ENCODE peak calls at places on chromosome 19, in five cellular contexts. E is NB4, H is heart left ventricle, I is A549, D is esophagus squamous epithelium. F is an unnamed sample.

GRCh38 chr19:29680447-29680846 is 15.2 kb downstream of the PLEKHF1 start:
- DNase-seq in D (peak; percentile 35), H (no peak), E (peak; percentile 85), I (no peak), F (peak; percentile 73)

GRCh38 chr19:15154002-15154612 is 46.7 kb downstream of the NOTCH3 start:
- DNase-seq in H (no peak), E (peak; percentile 68), D (no peak), I (peak; percentile 36), F (no peak)

GRCh38 chr19:10762656-10763055 is 44.8 kb downstream of the DNM2 start:
- DNase-seq in E (no peak), H (peak; percentile 48), I (no peak), D (no peak), F (no peak)

GRCh38 chr19:53982056-53982455 is 9.4 kb upstream of the CACNG6 start:
- DNase-seq in D (no peak), I (no peak), E (no peak), H (no peak), F (no peak)

GRCh38 chr19:48152552-48152951 is 17.6 kb downstream of the LIG1 start:
- DNase-seq in I (peak; percentile 81), D (no peak), E (peak; percentile 86), H (peak; percentile 46), F (peak; percentile 50)

GRCh38 chr19:3243851-3244700 is 19.6 kb downstream of the CELF5 start:
- DNase-seq in I (no peak), D (no peak), E (peak; percentile 63), H (peak; percentile 38), F (no peak)

GRCh38 chr19:8466018-8466417 is 21.2 kb downstream of the HNRNPM start:
- DNase-seq in E (no peak), H (no peak), I (no peak), D (no peak), F (no peak)

GRCh38 chr19:54668353-54668752 is 5.6 kb downstream of the LILRB4 start:
- DNase-seq in D (no peak), E (no peak), I (no peak), H (no peak), F (no peak)

GRCh38 chr19:49157445-49158224 is at the start of gene TRPM4:
- DNase-seq in E (peak; percentile 40), D (no peak), H (peak; percentile 97), I (peak; percentile 91), F (no peak)

GRCh38 chr19:55210120-55210493 is 806 bp upstream of the PTPRH start:
- DNase-seq in D (no peak), I (peak; percentile 91), H (no peak), E (no peak), F (no peak)

GRCh38 chr19:15200575-15201364 is at the start of gene NOTCH3:
- DNase-seq in E (no peak), D (no peak), I (no peak), H (no peak), F (no peak)

GRCh38 chr19:21092107-21092506 is 10.1 kb downstream of the ZNF714 start:
- DNase-seq in D (no peak), E (no peak), I (no peak), H (no peak), F (no peak)

GRCh38 chr19:19732579-19733501 is at the start of gene ZNF14:
- DNase-seq in D (peak; percentile 83), E (peak; percentile 95), I (peak; percentile 93), H (peak; percentile 96), F (peak; percentile 98)

GRCh38 chr19:57305056-57305455 is 15.2 kb upstream of the ZNF543 start:
- DNase-seq in D (no peak), E (no peak), H (no peak), I (no peak), F (no peak)

GRCh38 chr19:36093146-36093662 is 17.7 kb upstream of the OVOL3 start:
- DNase-seq in D (no peak), H (no peak), E (no peak), I (no peak), F (no peak)

GRCh38 chr19:55486971-55487883 is 1.0 kb upstream of the SSC5D start:
- DNase-seq in E (peak; percentile 23), D (no peak), I (peak; percentile 66), H (peak; percentile 82), F (no peak)

GRCh38 chr19:48284891-48285290 is 15.0 kb downstream of the ZNF114 start:
- DNase-seq in H (no peak), I (no peak), E (no peak), D (no peak), F (no peak)

GRCh38 chr19:30227661-30228112 is 144.5 kb upstream of the ZNF536 start:
- DNase-seq in I (peak; percentile 89), H (peak; percentile 73), D (no peak), E (peak; percentile 58), F (peak; percentile 77)

GRCh38 chr19:38265213-38265861 is 964 bp downstream of the SPINT2 start:
- DNase-seq in H (no peak), E (no peak), I (peak; percentile 86), D (no peak), F (no peak)
- TF ChIP-seq POLR2A in H (no peak), E (no peak), I (peak; percentile 28), D (no peak), F (no peak)

GRCh38 chr19:13956365-13956744 is 4.0 kb downstream of the DCAF15 start:
- DNase-seq in E (no peak), I (no peak), H (no peak), D (no peak), F (no peak)
- TF ChIP-seq POLR2A in E (no peak), I (no peak), H (no peak), D (no peak), F (no peak)

DNA sequence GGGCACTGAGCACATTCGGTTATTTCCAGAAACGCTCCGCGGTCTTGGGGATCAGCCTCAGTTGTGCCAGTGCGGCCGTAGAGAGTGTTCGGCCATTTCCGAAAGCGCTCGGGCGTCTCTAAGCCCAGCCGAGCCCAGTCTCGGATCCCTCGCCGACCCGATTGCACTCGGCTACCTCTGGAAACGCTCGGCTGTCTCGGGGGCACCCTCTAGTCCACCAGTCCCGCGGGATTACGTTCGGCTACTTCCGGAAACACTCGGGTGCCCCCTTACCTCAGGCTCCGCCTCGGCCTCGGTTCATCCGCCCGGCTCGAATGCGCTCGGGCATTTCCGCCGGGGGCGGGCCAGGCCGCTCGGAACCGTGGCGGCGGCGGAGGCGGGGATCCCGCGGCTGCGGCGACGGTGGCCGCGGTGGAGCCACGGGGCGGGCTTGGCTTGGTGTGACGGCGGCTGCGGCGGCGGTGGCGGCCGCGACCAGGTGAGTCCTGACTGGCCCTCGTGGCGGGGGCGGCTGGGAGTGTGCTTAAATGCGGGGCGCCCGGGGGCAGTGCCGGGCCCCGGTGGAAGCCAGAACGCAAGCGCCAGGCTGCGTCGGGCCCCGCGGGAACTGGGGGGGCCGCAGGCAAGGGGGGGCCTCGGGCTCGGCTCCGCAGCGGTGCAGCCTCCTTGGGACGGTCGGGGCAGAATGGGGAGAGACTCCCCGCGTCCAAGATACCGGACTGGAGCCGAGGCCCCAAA is at the start of gene PIK3R2:
- DNase-seq in E (peak; percentile 96), H (peak; percentile 100), I (peak; percentile 86), D (peak; percentile 90), F (peak; percentile 98)
- TF ChIP-seq POLR2A in E (no peak), H (no peak), I (peak; percentile 26), D (no peak), F (no peak)

GRCh38 chr19:2040647-2041435 is 10.2 kb downstream of the MKNK2 start:
- DNase-seq in D (no peak), H (peak; percentile 48), I (no peak), E (no peak), F (no peak)

GRCh38 chr19:2041436-2041685 is 9.7 kb downstream of the MKNK2 start:
- DNase-seq in D (no peak), H (no peak), E (no peak), I (no peak), F (no peak)

GRCh38 chr19:2043269-2043641 is 7.8 kb downstream of the MKNK2 start:
- DNase-seq in I (no peak), D (no peak), E (no peak), H (peak; percentile 43), F (no peak)

GRCh38 chr19:2042485-2043268 is 8.4 kb downstream of the MKNK2 start:
- DNase-seq in D (no peak), H (peak; percentile 53), I (no peak), E (no peak), F (no peak)

DNA sequence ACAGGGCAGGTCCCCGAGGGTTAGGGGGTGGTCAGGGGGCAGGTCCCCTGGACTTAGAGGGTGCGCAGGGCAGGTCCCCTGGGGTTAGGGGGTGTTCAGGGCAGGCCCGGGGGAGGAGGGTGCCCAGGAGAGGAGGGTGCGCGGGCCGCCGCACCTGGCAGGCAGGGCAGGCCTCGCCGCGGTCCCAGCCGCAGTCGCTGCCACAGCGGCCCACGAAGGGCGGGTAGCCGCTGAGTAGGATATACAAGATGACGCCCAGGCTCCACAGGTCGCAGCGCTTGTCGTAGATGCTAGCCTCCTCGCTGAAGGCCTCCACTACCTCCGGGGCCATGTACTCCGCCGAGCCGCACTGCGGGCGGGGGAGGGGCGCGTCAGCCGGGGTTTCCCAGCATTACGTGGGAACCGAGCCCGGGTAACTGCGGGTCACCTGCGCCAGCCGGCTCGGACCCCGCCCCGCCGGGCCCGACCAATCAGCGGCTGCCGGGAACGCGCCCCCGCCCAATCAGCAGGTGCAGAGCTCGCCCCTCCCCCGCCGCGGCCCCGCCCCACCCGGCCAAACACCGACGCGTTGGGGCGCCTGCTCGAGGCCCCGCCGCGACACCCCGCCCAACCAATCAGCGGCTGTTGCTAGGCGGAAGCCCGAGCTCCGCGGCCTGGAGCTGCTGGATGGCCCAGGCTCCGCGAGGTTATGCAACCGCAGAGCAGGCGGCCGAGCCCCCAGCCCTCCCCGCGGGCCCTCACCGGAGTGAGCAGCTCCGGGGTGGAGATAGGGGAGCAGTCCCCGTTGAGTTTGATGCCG is 9.2 kb downstream of the MKNK2 start:
- DNase-seq in H (peak; percentile 98), E (peak; percentile 86), I (peak; percentile 87), D (peak; percentile 89), F (peak; percentile 99)
- TF ChIP-seq POLR2A in H (no peak), E (no peak), I (no peak), D (no peak), F (peak; percentile 63)

GRCh38 chr19:51737924-51738323 is 13.8 kb downstream of the FPR1 start:
- DNase-seq in H (no peak), E (no peak), D (no peak), I (no peak), F (no peak)
- TF ChIP-seq POLR2A in H (no peak), E (no peak), D (no peak), I (no peak), F (no peak)

DNA sequence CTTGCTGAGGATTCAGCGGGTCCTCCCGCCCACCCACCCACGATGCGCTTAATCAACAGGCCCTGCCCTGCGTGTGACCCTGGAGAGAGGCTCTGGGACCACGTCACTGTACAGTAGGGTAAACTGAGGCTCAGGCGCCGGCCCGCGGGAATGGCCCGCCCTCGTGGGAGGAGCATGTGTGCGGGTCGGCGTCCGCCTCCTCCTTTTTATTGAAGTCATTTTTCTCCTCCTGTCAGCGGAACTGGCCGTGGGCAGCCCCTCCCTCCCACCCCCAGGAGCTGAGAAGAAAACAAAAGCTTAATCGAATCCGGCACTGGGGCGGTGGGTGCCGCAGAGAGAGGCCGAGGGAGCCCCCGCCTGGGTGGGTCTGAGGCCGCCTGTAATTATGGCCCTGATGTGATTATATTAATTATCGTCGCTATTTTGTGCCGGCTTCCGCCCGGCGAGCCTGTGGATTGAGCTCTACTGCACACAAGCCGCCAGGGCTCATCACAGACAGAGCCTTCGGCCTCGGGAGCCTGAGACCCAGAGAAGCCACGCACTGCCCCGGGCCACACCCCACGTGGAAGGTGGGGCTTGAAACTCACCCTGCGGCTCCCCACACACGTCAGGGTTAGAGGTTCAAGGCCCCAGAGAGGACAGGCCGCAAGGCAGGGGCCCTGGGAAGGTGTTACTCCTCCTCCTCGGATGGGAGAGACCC is 7.0 kb downstream of the C2CD4C start:
- DNase-seq in E (no peak), D (no peak), H (no peak), I (no peak), F (no peak)
- TF ChIP-seq POLR2A in E (no peak), D (no peak), H (no peak), I (no peak), F (no peak)

GRCh38 chr19:6769006-6769637 is 1.9 kb upstream of the SH2D3A start:
- DNase-seq in I (no peak), H (no peak), E (peak; percentile 29), D (no peak), F (no peak)
- TF ChIP-seq POLR2A in I (no peak), H (no peak), E (no peak), D (no peak), F (no peak)